ENCODE peak calls at places on chromosomes 12 and 14, in seven cellular contexts. F is WERI-Rb-1, D is psoas muscle, K is foreskin fibroblast, P is fibroblast of mammary gland, N is esophagus muscularis mucosa, V is suprapubic skin. Z is an unnamed sample.

GRCh38 chr12:109286652-109287051 is 22.4 kb downstream of the FOXN4 start:
- DNase-seq in F (no peak), D (peak; percentile 36), K (no peak), P (no peak), N (no peak), V (no peak), Z (no peak)

GRCh38 chr12:15627995-15628945 is 160.9 kb downstream of the EPS8 start:
- DNase-seq in F (no peak), D (no peak), K (peak; percentile 39), P (peak; percentile 76), N (no peak), V (no peak), Z (no peak)

GRCh38 chr12:5097786-5098185 is 54.1 kb downstream of the KCNA5 start:
- DNase-seq in F (no peak), D (no peak), K (no peak), P (no peak), N (peak; percentile 55), V (no peak), Z (no peak)

GRCh38 chr12:49944046-49944445 is 6.5 kb upstream of the AQP2 start:
- DNase-seq in F (no peak), D (no peak), K (no peak), P (no peak), N (no peak), V (no peak), Z (no peak)

GRCh38 chr12:45674583-45674982 is 54.9 kb upstream of the ARID2 start:
- DNase-seq in F (no peak), D (no peak), K (peak; percentile 91), P (peak; percentile 79), N (no peak), V (no peak), Z (no peak)

GRCh38 chr12:75724913-75725312 is 213.5 kb upstream of the KRR1 start:
- DNase-seq in F (peak; percentile 35), D (no peak), K (peak; percentile 95), P (peak; percentile 92), N (no peak), V (no peak), Z (no peak)

GRCh38 chr14:24726480-24726879 is 92.5 kb upstream of the GZMB start:
- DNase-seq in F (no peak), D (no peak), K (no peak), P (no peak), N (no peak), V (no peak), Z (no peak)

GRCh38 chr14:85296466-85297210 is 233.3 kb upstream of the FLRT2 start:
- DNase-seq in F (no peak), D (no peak), K (peak; percentile 87), P (peak; percentile 62), N (no peak), V (no peak), Z (no peak)

GRCh38 chr14:74562515-74563232 is 49.4 kb downstream of the LTBP2 start:
- DNase-seq in F (no peak), D (peak; percentile 35), K (peak; percentile 18), P (no peak), N (no peak), V (no peak), Z (no peak)

GRCh38 chr12:124559182-124560017 is 8.0 kb downstream of the NCOR2 start:
- DNase-seq in F (no peak), D (no peak), K (no peak), P (no peak), N (no peak), V (no peak), Z (no peak)

GRCh38 chr14:32648434-32648833 is 290.2 kb upstream of the NPAS3 start:
- DNase-seq in F (no peak), D (no peak), K (peak; percentile 84), P (peak; percentile 90), N (no peak), V (no peak), Z (no peak)

GRCh38 chr12:1911598-1912575 is 6.6 kb downstream of the CACNA2D4 start:
- DNase-seq in F (no peak), D (peak; percentile 88), K (no peak), P (no peak), N (peak; percentile 89), V (no peak), Z (no peak)

GRCh38 chr12:64669270-64669842 is 59.1 kb downstream of the RASSF3 start:
- DNase-seq in F (no peak), D (no peak), K (no peak), P (no peak), N (no peak), V (no peak), Z (peak; percentile 68)

GRCh38 chr12:131950182-131950913 is 606 bp downstream of the EP400 start:
- DNase-seq in F (peak; percentile 31), D (peak; percentile 66), K (peak; percentile 51), P (no peak), N (peak; percentile 88), V (peak; percentile 75), Z (peak; percentile 64)

GRCh38 chr14:99759546-99759925 is 33.7 kb upstream of the EML1 start:
- DNase-seq in F (peak; percentile 64), D (no peak), K (no peak), P (no peak), N (no peak), V (peak; percentile 50), Z (no peak)

GRCh38 chr12:122064780-122065588 is 13.6 kb upstream of the MLXIP start:
- DNase-seq in F (peak; percentile 89), D (peak; percentile 76), K (peak; percentile 98), P (peak; percentile 94), N (no peak), V (no peak), Z (no peak)

GRCh38 chr14:75404843-75405242 is 23.0 kb upstream of the JDP2 start:
- DNase-seq in F (no peak), D (no peak), K (no peak), P (no peak), N (no peak), V (no peak), Z (no peak)

GRCh38 chr14:77407158-77407557 is 16.2 kb downstream of the NOXRED1 start:
- DNase-seq in F (no peak), D (no peak), K (no peak), P (no peak), N (no peak), V (no peak), Z (no peak)

GRCh38 chr14:77403798-77404197 is 19.5 kb downstream of the NOXRED1 start:
- DNase-seq in F (no peak), D (no peak), K (no peak), P (no peak), N (no peak), V (no peak), Z (no peak)

GRCh38 chr14:77406718-77407117 is 16.6 kb downstream of the NOXRED1 start:
- DNase-seq in F (no peak), D (no peak), K (no peak), P (no peak), N (no peak), V (no peak), Z (no peak)

GRCh38 chr14:77406086-77406485 is 17.2 kb downstream of the NOXRED1 start:
- DNase-seq in F (no peak), D (no peak), K (no peak), P (no peak), N (no peak), V (no peak), Z (no peak)

GRCh38 chr14:77409131-77409533 is 14.2 kb downstream of the NOXRED1 start:
- DNase-seq in F (peak; percentile 36), D (no peak), K (no peak), P (peak; percentile 10), N (no peak), V (no peak), Z (peak; percentile 1)
- H3K4me3 ChIP-seq in F (no peak overlapping the region), D (no peak overlapping the region), K (no peak overlapping the region), P (no peak overlapping the region), N (no peak overlapping the region), V (no peak overlapping the region), Z (no peak overlapping the region)

GRCh38 chr12:85329913-85330312 is 49.9 kb downstream of the ALX1 start:
- DNase-seq in F (no peak), D (no peak), K (no peak), P (no peak), N (no peak), V (no peak), Z (no peak)

GRCh38 chr12:85322715-85323114 is 42.7 kb downstream of the ALX1 start:
- DNase-seq in F (no peak), D (no peak), K (peak; percentile 15), P (no peak), N (no peak), V (no peak), Z (no peak)

GRCh38 chr12:85325452-85325851 is 45.4 kb downstream of the ALX1 start:
- DNase-seq in F (peak; percentile 23), D (no peak), K (no peak), P (no peak), N (no peak), V (no peak), Z (no peak)
- TF ChIP-seq CTCF in F (no peak), D (no peak), K (no peak), P (no peak), N (no peak), V (no peak), Z (no peak)

GRCh38 chr14:103714063-103714724 is 1.1 kb downstream of the XRCC3 start:
- DNase-seq in F (no peak), D (no peak), K (no peak), P (no peak), N (no peak), V (no peak), Z (no peak)
- H3K4me3 ChIP-seq in F (peak overlapping the region; percentile 44), D (peak overlapping the region; percentile 94), K (peak overlapping the region; percentile 35), P (peak overlapping the region; percentile 42), N (peak overlapping the region; percentile 95), V (peak overlapping the region; percentile 78), Z (peak overlapping the region; percentile 70)

DNA sequence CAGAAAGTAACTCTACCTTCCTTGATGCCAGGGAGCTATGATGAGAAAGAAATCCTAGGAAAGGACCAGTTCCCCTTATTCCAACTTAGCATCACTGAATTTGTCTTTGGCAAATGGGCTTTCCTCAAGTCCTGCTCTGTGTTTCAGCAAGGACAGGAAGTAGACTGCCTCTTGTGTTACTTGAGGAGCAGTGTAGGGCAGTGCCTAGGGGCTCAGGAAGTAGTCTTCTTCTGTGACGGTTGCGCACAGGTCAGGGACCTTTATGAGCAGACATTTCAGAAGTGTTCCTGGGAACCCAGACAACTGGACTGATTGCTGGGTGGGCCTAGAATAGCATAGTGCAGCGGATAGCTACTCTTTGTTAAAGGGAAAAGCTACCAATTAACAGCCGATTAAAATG is 2.7 kb downstream of the LGALS3 start:
- DNase-seq in F (no peak), D (no peak), K (no peak), P (peak; percentile 74), N (no peak), V (no peak), Z (no peak)
- TF ChIP-seq CTCF in F (no peak), D (peak; percentile 15), K (no peak), P (peak; percentile 36), N (peak; percentile 30), V (peak; percentile 14), Z (no peak)

DNA sequence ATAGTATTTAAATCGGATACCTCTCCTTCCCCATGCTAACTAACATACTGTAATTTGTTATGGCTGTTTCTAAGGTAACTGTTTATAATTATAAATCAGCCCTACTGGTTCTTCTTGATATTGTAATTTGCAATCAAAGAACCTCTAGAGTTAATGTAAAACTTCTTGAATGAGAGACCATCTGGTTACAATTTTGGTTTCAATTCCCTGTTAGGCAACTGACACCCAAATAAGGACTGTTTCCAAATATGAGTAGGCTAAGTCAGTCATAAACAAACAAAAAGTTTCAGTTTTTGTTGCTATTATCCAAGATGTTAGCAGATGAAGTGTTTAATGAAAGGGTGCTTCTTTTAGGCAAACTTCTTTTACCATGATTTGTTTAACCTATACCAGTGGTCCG is 120.2 kb upstream of the DNM1L start:
- DNase-seq in F (no peak), D (no peak), K (peak; percentile 80), P (peak; percentile 87), N (no peak), V (no peak), Z (peak; percentile 51)
- H3K4me3 ChIP-seq in F (no peak overlapping the region), D (peak overlapping the region; percentile 45), K (peak overlapping the region; percentile 6), P (no peak overlapping the region), N (no peak overlapping the region), V (no peak overlapping the region), Z (no peak overlapping the region)